ENCODE peak calls at places on chromosomes 3 and 15, in five cellular contexts. S, O, I, U and D are unnamed samples. For H3K4me1, the result is how much of the 10 kb centered on the place peaks cover.

GRCh38 chr3:55937301-55937700 is 450.2 kb upstream of the WNT5A start:
- DNase-seq in U (no peak), I (no peak), O (no peak), S (no peak), D (no peak)

GRCh38 chr3:66816110-66816761 is 181.9 kb upstream of the KBTBD8 start:
- DNase-seq in I (peak), S (no peak), O (no peak), U (no peak), D (no peak)

GRCh38 chr3:73661262-73661661 is 36.5 kb upstream of the PDZRN3 start:
- DNase-seq in S (no peak), O (no peak), U (no peak), I (peak), D (no peak)

GRCh38 chr15:48862705-48863104 is 15.2 kb upstream of the EID1 start:
- DNase-seq in U (no peak), S (no peak), O (no peak), I (no peak), D (no peak)

GRCh38 chr3:169846458-169847193 is 23.1 kb downstream of the LRRC31 start:
- DNase-seq in I (peak), U (no peak), S (no peak), O (no peak), D (no peak)

GRCh38 chr3:127706312-127706711 is 33.6 kb downstream of the ABTB1 start:
- DNase-seq in S (no peak), I (no peak), U (no peak), O (peak), D (peak)

GRCh38 chr15:33115191-33115861 is 79.2 kb downstream of the FMN1 start:
- DNase-seq in U (no peak), I (no peak), S (no peak), O (no peak), D (no peak)

GRCh38 chr3:184275961-184276910 is at the start of gene ECE2:
- DNase-seq in I (peak), S (no peak), O (no peak), U (no peak), D (no peak)

GRCh38 chr3:38834110-38834509 is 18.1 kb upstream of the SCN10A start:
- DNase-seq in O (no peak), S (no peak), I (peak), U (no peak), D (no peak)

GRCh38 chr3:99895706-99896441 is 78.2 kb downstream of the CMSS1 start:
- DNase-seq in U (no peak), S (no peak), I (peak), O (no peak), D (no peak)

GRCh38 chr3:43693594-43693993 is 2.9 kb downstream of the ABHD5 start:
- DNase-seq in S (no peak), U (no peak), O (no peak), I (peak), D (no peak)

GRCh38 chr3:152385761-152386160 is 117.0 kb downstream of the MBNL1 start:
- DNase-seq in O (no peak), I (peak), U (no peak), S (no peak), D (no peak)

GRCh38 chr15:51368751-51369450 is 27.4 kb downstream of the GLDN start:
- DNase-seq in U (no peak), S (no peak), O (no peak), I (peak), D (no peak)

GRCh38 chr3:67564008-67564407 is 90.4 kb downstream of the SUCLG2 start:
- DNase-seq in I (no peak), S (no peak), U (no peak), O (no peak), D (no peak)

GRCh38 chr15:58466566-58466965 is 34.8 kb downstream of the LIPC start:
- DNase-seq in I (no peak), U (no peak), O (no peak), S (no peak), D (no peak)

GRCh38 chr3:9781978-9782575 is 10.2 kb downstream of the TADA3 start:
- DNase-seq in I (no peak), U (no peak), O (no peak), S (no peak), D (no peak)

GRCh38 chr3:119664850-119665379 is 4.5 kb upstream of the POPDC2 start:
- DNase-seq in I (no peak), S (no peak), O (no peak), U (no peak), D (no peak)

GRCh38 chr15:43246261-43246764 is 20.4 kb downstream of the TGM5 start:
- DNase-seq in O (no peak), U (no peak), S (no peak), I (no peak), D (no peak)

GRCh38 chr3:188389711-188390346 is 235.9 kb downstream of the LPP start:
- DNase-seq in S (no peak), O (no peak), U (no peak), I (peak), D (peak)

GRCh38 chr15:48693474-48693873 is 48.0 kb upstream of the FBN1 start:
- DNase-seq in O (no peak), I (peak), U (no peak), S (no peak), D (no peak)

GRCh38 chr3:70603103-70603502 is 290.7 kb upstream of the MDFIC2 start:
- DNase-seq in I (no peak), O (no peak), S (no peak), U (no peak), D (no peak)

GRCh38 chr3:125618851-125619250 is 23.6 kb upstream of the OSBPL11 start:
- DNase-seq in I (no peak), S (no peak), O (no peak), U (no peak), D (no peak)

GRCh38 chr3:111735271-111735758 is 123.8 kb upstream of the PHLDB2 start:
- DNase-seq in S (no peak), O (no peak), I (peak), U (no peak), D (no peak)

GRCh38 chr15:32908135-32908801 is 190.5 kb downstream of the GREM1 start:
- DNase-seq in O (no peak), S (no peak), I (no peak), U (no peak), D (no peak)

GRCh38 chr15:60721706-60722105 is 242.8 kb upstream of the ICE2 start:
- DNase-seq in S (no peak), I (peak), U (no peak), O (no peak), D (no peak)

DNA sequence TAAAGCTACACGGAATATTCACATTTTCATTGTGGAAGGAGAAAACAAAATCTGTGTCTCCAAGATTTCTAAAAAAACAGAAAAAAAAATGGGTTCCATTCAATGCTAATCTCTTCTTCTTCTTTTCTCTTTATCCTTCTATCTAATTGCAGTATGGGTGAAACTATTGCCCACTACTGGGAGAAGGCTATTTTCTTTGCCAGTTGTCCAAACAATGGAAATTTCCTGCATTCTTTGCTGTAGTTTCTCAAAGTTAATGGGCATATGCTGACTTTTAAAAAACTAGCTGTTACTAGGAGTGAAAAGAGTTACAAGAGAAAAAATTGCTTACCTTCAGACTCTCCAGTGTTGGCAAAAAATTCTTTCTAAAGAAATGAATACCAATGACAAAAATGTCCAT is 179.3 kb upstream of the ANKRD28 start:
- DNase-seq in O (no peak), U (no peak), I (no peak), S (no peak), D (no peak)
- H3K27ac ChIP-seq in O (no peak), U (no peak), I (no peak), S (no peak), D (no peak)

GRCh38 chr15:101213570-101213969 is 38.3 kb downstream of the CHSY1 start:
- DNase-seq in I (no peak), U (no peak), O (no peak), S (no peak), D (no peak)

GRCh38 chr15:101217446-101217845 is 34.4 kb downstream of the CHSY1 start:
- DNase-seq in S (no peak), U (no peak), O (no peak), I (no peak), D (no peak)

GRCh38 chr15:101211897-101212296 is 40.0 kb downstream of the CHSY1 start:
- DNase-seq in I (no peak), O (no peak), S (no peak), U (no peak), D (no peak)

GRCh38 chr15:101219441-101219840 is 32.4 kb downstream of the CHSY1 start:
- DNase-seq in O (no peak), U (no peak), S (no peak), I (no peak), D (no peak)

GRCh38 chr15:101215681-101216080 is 36.2 kb downstream of the CHSY1 start:
- DNase-seq in I (no peak), U (no peak), S (no peak), O (no peak), D (no peak)
- H3K4me1 ChIP-seq in I (under half), U (under half), S (under half), O (under half), D (under half)

GRCh38 chr3:48555949-48556795 is 431 bp downstream of the PFKFB4 start:
- DNase-seq in O (no peak), I (no peak), U (no peak), S (peak), D (no peak)

GRCh38 chr3:48548731-48549705 is 7.6 kb downstream of the PFKFB4 start:
- DNase-seq in I (peak), O (peak), S (peak), U (peak), D (peak)

GRCh38 chr3:48555231-48555948 is 1.2 kb downstream of the PFKFB4 start:
- DNase-seq in O (no peak), U (no peak), I (no peak), S (no peak), D (no peak)

GRCh38 chr3:48553886-48554845 is 2.4 kb downstream of the PFKFB4 start:
- DNase-seq in O (no peak), U (no peak), I (no peak), S (no peak), D (no peak)

DNA sequence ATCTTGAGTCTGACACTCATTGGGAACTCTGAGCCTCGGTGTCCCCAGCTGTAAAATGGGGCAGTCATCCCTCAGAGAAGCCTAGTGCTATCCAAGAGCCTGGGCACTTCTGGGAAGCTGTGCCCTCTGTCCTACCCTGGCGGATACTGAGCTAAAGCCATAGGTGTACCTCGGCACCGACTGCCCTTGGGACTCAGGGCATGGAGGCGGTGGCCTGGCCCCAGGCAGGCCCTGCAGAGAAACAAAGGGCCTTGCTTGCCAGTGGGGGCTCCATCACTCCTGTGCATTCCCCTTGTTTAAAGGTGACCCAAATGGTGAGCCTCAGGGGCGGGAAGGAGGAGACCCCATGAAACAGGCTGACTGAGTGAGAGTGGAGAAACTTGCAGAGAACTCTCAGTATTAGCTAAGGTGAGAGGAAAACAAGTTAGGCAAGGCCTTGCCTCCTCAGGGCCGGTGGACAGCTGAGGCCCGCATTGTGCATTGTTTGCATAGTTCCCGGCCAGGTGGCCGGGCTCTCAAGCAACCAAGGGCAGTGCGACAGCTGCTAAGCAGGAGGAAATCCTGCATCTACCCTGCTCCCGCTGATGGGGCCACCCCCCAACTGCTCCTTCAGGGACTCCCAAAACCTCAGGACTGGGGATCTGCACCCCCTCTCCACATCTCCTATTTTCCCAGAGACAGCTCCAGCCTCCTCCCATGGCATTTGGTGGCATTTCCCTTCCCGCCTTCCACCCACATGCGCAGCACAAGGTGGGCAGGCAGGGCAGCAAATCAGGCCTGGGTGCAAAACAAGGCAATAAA is 4.3 kb downstream of the PFKFB4 start:
- DNase-seq in I (no peak), O (no peak), S (no peak), U (no peak), D (no peak)
- H3K27ac ChIP-seq in I (no peak), O (peak), S (no peak), U (peak), D (no peak)

DNA sequence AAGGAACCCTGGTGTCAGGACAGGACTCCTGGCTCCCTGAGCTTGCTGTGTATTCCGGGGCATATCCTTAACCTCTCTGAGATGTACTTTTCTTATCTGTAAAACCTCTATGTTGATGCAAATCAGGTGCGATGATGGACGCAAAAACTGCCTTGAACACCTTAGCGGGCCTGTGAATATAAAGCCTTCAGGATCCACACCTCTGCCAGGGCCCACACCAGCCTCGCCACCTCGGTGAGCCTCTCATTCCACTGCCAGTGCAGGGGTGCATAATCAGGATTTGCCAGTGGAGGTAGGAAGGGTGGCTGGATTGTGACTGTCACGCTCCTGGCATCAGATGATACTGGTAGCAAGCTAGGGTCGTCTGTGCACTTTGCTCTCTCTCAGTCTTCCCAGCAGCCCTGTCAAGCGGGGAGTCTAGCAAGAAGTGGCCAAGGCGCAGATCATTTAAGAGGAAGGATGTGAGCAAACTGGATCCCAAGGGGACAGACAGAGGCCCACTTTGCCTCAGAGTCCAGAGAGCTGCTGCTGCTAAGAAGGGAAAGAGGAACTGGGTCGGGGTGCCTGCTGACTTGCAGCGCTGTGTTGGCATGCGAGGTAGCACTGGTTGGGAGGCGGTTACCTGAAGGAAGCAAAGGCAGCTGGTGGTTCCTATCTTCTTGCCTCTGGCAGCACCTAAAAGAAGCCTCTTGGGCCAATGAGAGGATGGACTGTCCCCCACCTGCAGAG is 27.9 kb downstream of the SMAD3 start:
- DNase-seq in I (no peak), O (peak), S (no peak), U (no peak), D (no peak)
- H3K4me1 ChIP-seq in I (under half), O (half or more), S (half or more), U (under half), D (under half)